ENCODE peak calls at places on chromosomes 1 and 21, in ten cellular contexts. M is epithelial cell of esophagus, F is GM12864, O is fibroblast of mammary gland, H is HL-60, Z is neural progenitor cell, R is keratinocyte, L is Calu3, A is WTC11, N is fibroblast of lung. P is an unnamed sample.

GRCh38 chr1:86758570-86758969 is 54.2 kb downstream of the SH3GLB1 start:
- DNase-seq in H (no peak), O (no peak), A (no peak), M (peak; percentile 72), N (no peak), Z (no peak), R (no peak), F (no peak), L (peak; percentile 49), P (no peak)

GRCh38 chr1:115437146-115437639 is 99.1 kb upstream of the NGF start:
- DNase-seq in R (no peak), L (no peak), N (no peak), Z (no peak), H (no peak), F (no peak), A (no peak), M (no peak), O (no peak), P (no peak)

GRCh38 chr1:101203812-101204540 is 32.8 kb upstream of the S1PR1 start:
- DNase-seq in H (no peak), R (no peak), Z (peak; percentile 15), F (no peak), O (peak; percentile 56), A (no peak), M (peak; percentile 21), L (no peak), N (peak; percentile 65), P (no peak)

GRCh38 chr1:67004176-67004575 is 49.8 kb downstream of the SLC35D1 start:
- DNase-seq in F (no peak), Z (no peak), R (no peak), A (no peak), N (no peak), O (no peak), L (no peak), M (no peak), H (no peak), P (no peak)

GRCh38 chr1:226542623-226543103 is 5.9 kb upstream of the STUM start:
- DNase-seq in L (no peak), O (peak; percentile 14), N (no peak), A (no peak), H (no peak), R (no peak), M (no peak), F (no peak), Z (no peak), P (no peak)

GRCh38 chr1:219174672-219175564 is 1.2 kb downstream of the LYPLAL1 start:
- DNase-seq in M (peak; percentile 70), R (no peak), A (no peak), N (peak; percentile 95), H (no peak), F (no peak), O (peak; percentile 97), L (peak; percentile 38), Z (peak; percentile 54), P (no peak)

GRCh38 chr1:116568925-116569490 is 1.8 kb downstream of the CD58 start:
- DNase-seq in H (no peak), R (no peak), N (no peak), O (no peak), F (no peak), A (no peak), L (no peak), M (no peak), Z (no peak), P (no peak)

GRCh38 chr1:32247983-32248889 is 1.2 kb downstream of the FAM167B start:
- DNase-seq in Z (peak; percentile 91), F (no peak), R (no peak), O (peak; percentile 63), M (peak; percentile 79), N (peak; percentile 52), L (no peak), A (peak; percentile 96), H (peak; percentile 45), P (peak; percentile 95)

GRCh38 chr1:89465201-89465600 is 59.4 kb upstream of the LRRC8B start:
- DNase-seq in M (peak; percentile 94), O (no peak), R (peak; percentile 76), N (peak; percentile 21), A (no peak), L (no peak), Z (no peak), H (peak; percentile 54), F (no peak), P (no peak)

GRCh38 chr1:245085508-245086095 is 69.2 kb upstream of the KIF26B start:
- DNase-seq in M (peak; percentile 96), N (peak; percentile 99), O (peak; percentile 97), F (no peak), Z (no peak), H (no peak), R (peak; percentile 66), A (no peak), L (no peak), P (no peak)

GRCh38 chr1:167482184-167482583 is 36.1 kb downstream of the CD247 start:
- DNase-seq in R (no peak), Z (no peak), M (no peak), A (no peak), O (no peak), F (no peak), N (no peak), H (no peak), L (no peak), P (no peak)

GRCh38 chr21:21163904-21164303 is 165.7 kb downstream of the NCAM2 start:
- DNase-seq in A (peak; percentile 29), M (peak; percentile 45), R (no peak), N (peak; percentile 71), Z (peak; percentile 82), O (peak; percentile 80), F (no peak), H (peak; percentile 5), L (peak; percentile 11), P (peak; percentile 33)

GRCh38 chr1:180221461-180221860 is 8.6 kb upstream of the LHX4 start:
- DNase-seq in L (no peak), A (no peak), H (no peak), R (no peak), M (no peak), O (peak; percentile 31), Z (no peak), F (no peak), N (peak; percentile 37), P (no peak)

GRCh38 chr1:63709267-63709828 is 64.5 kb upstream of the ROR1 start:
- DNase-seq in O (no peak), A (no peak), H (no peak), F (no peak), R (no peak), L (no peak), N (no peak), M (no peak), Z (no peak), P (no peak)

GRCh38 chr1:19229229-19229628 is 19.2 kb upstream of the UBR4 start:
- DNase-seq in N (no peak), H (no peak), O (no peak), A (no peak), R (no peak), L (no peak), M (no peak), F (no peak), Z (no peak), P (no peak)

GRCh38 chr1:19229828-19230325 is 19.8 kb upstream of the UBR4 start:
- DNase-seq in R (no peak), F (no peak), M (no peak), A (no peak), N (no peak), Z (no peak), L (no peak), H (no peak), O (no peak), P (no peak)

GRCh38 chr1:19234224-19234623 is 17.1 kb downstream of the EMC1 start:
- DNase-seq in Z (no peak), N (no peak), O (no peak), R (no peak), A (no peak), H (no peak), L (no peak), F (no peak), M (no peak), P (no peak)

GRCh38 chr1:19232526-19232851 is 18.8 kb downstream of the EMC1 start:
- DNase-seq in F (no peak), R (no peak), M (no peak), L (no peak), A (no peak), N (peak; percentile 37), Z (no peak), O (peak; percentile 33), H (no peak), P (no peak)
- TF ChIP-seq CTCF in F (peak; percentile 12), R (no peak), M (peak; percentile 15), L (no peak), A (no peak), N (peak; percentile 36), Z (no peak), O (peak; percentile 3), H (no peak), P (no peak)

GRCh38 chr1:182835811-182836210 is 3.3 kb upstream of the DHX9 start:
- DNase-seq in Z (no peak), R (no peak), H (no peak), O (no peak), A (no peak), M (no peak), N (no peak), L (no peak), F (no peak), P (no peak)

GRCh38 chr1:182845379-182845778 is 6.2 kb downstream of the DHX9 start:
- DNase-seq in F (no peak), O (no peak), A (no peak), H (no peak), Z (no peak), N (no peak), L (no peak), M (no peak), R (no peak), P (no peak)

GRCh38 chr1:182842265-182842664 is 3.1 kb downstream of the DHX9 start:
- DNase-seq in O (no peak), Z (no peak), H (no peak), R (no peak), A (no peak), M (no peak), N (no peak), F (no peak), L (no peak), P (no peak)

GRCh38 chr1:182841368-182841988 is 2.3 kb downstream of the DHX9 start:
- DNase-seq in H (no peak), L (peak; percentile 21), M (peak; percentile 42), Z (peak; percentile 47), R (no peak), N (peak; percentile 69), A (no peak), F (no peak), O (peak; percentile 44), P (no peak)

GRCh38 chr1:182839209-182840065 is at the start of gene DHX9:
- DNase-seq in H (peak; percentile 87), N (peak; percentile 80), O (peak; percentile 84), F (peak; percentile 55), R (peak; percentile 61), Z (peak; percentile 97), A (peak; percentile 93), L (peak; percentile 98), M (peak; percentile 88), P (peak; percentile 91)
- TF ChIP-seq CTCF in H (no peak), N (peak; percentile 25), O (no peak), F (no peak), R (peak; percentile 9), Z (peak; percentile 35), A (no peak), L (peak; percentile 19), M (no peak), P (no peak)

GRCh38 chr1:197619008-197619640 is 156.2 kb downstream of the DENND1B start:
- DNase-seq in L (no peak), N (peak; percentile 26), A (no peak), F (no peak), H (no peak), M (peak; percentile 15), O (peak; percentile 42), R (no peak), Z (peak; percentile 13), P (no peak)
- TF ChIP-seq CTCF in L (no peak), N (peak; percentile 29), A (no peak), F (no peak), H (no peak), M (no peak), O (peak; percentile 38), R (peak; percentile 15), Z (peak; percentile 44), P (no peak)

GRCh38 chr1:237613984-237614383 is 276.7 kb downstream of the ZP4 start:
- DNase-seq in O (no peak), R (no peak), A (no peak), N (no peak), H (no peak), L (no peak), M (no peak), F (no peak), Z (no peak), P (no peak)
- TF ChIP-seq CTCF in O (no peak), R (no peak), A (no peak), N (no peak), H (no peak), L (no peak), M (no peak), F (no peak), Z (peak; percentile 16), P (no peak)